ENCODE peak calls at places on chromosomes 2 and 18, in six cellular contexts. W, K, C, Q, R and D are unnamed samples.

GRCh38 chr2:105515581-105516415 is 116.9 kb upstream of the FHL2 start:
- DNase-seq in W (no peak), K (no peak), C (no peak), Q (peak), R (peak), D (peak)

GRCh38 chr2:26457241-26457666 is 20.7 kb downstream of the OTOF start:
- DNase-seq in W (no peak), K (no peak), C (no peak), Q (no peak), R (no peak), D (no peak)

GRCh38 chr2:55048514-55048924 is 1.7 kb downstream of the RTN4 start:
- DNase-seq in W (peak), K (no peak), C (peak), Q (no peak), R (peak), D (peak)

GRCh38 chr2:237588044-237588696 is 2.4 kb downstream of the RAB17 start:
- DNase-seq in W (no peak), K (no peak), C (no peak), Q (no peak), R (no peak), D (no peak)

GRCh38 chr2:71446505-71446904 is 6.9 kb upstream of the DYSF start:
- DNase-seq in W (no peak), K (no peak), C (no peak), Q (no peak), R (no peak), D (no peak)

GRCh38 chr2:138059487-138059886 is 95.2 kb downstream of the HNMT start:
- DNase-seq in W (no peak), K (no peak), C (no peak), Q (no peak), R (no peak), D (no peak)

GRCh38 chr2:149068996-149069888 is 30.7 kb downstream of the LYPD6B start:
- DNase-seq in W (no peak), K (no peak), C (no peak), Q (no peak), R (no peak), D (peak)

GRCh38 chr2:127181851-127182250 is 38.2 kb downstream of the CYP27C1 start:
- DNase-seq in W (no peak), K (no peak), C (no peak), Q (peak), R (no peak), D (no peak)

GRCh38 chr18:1777843-1778242 is 793.5 kb downstream of the METTL4 start:
- DNase-seq in W (no peak), K (no peak), C (no peak), Q (no peak), R (no peak), D (no peak)

GRCh38 chr2:101150306-101151140 is 659 bp downstream of the TBC1D8 start:
- DNase-seq in W (no peak), K (peak), C (peak), Q (peak), R (no peak), D (no peak)

GRCh38 chr18:3060667-3061580 is 48.0 kb upstream of the LPIN2 start:
- DNase-seq in W (no peak), K (peak), C (no peak), Q (no peak), R (no peak), D (no peak)

GRCh38 chr2:46971914-46972313 is 56.3 kb upstream of the MCFD2 start:
- DNase-seq in W (no peak), K (no peak), C (no peak), Q (no peak), R (no peak), D (peak)

GRCh38 chr2:74843371-74844298 is 9.7 kb downstream of the HK2 start:
- DNase-seq in W (no peak), K (no peak), C (no peak), Q (no peak), R (no peak), D (peak)

GRCh38 chr2:36444206-36444605 is 88.6 kb downstream of the CRIM1 start:
- DNase-seq in W (no peak), K (no peak), C (no peak), Q (no peak), R (no peak), D (no peak)

GRCh38 chr2:49371302-49371701 is 217.0 kb upstream of the FSHR start:
- DNase-seq in W (no peak), K (no peak), C (no peak), Q (no peak), R (no peak), D (no peak)

GRCh38 chr2:186554850-186555785 is 34.7 kb upstream of the ITGAV start:
- DNase-seq in W (peak), K (no peak), C (no peak), Q (no peak), R (no peak), D (peak)

GRCh38 chr18:11587846-11588245 is 21.6 kb upstream of the SLC35G4 start:
- DNase-seq in W (no peak), K (no peak), C (no peak), Q (no peak), R (no peak), D (no peak)

GRCh38 chr18:14978962-14979535 is 231.1 kb downstream of the ANKRD30B start:
- DNase-seq in W (no peak), K (no peak), C (no peak), Q (no peak), R (no peak), D (no peak)

GRCh38 chr2:158142568-158143332 is 41.1 kb downstream of the UPP2 start:
- DNase-seq in W (no peak), K (no peak), C (no peak), Q (no peak), R (no peak), D (no peak)

GRCh38 chr2:17915099-17915498 is 36.6 kb downstream of the KCNS3 start:
- DNase-seq in W (no peak), K (no peak), C (no peak), Q (no peak), R (no peak), D (no peak)

GRCh38 chr2:204529795-204530463 is 15.3 kb upstream of the PARD3B start:
- DNase-seq in W (no peak), K (no peak), C (no peak), Q (no peak), R (no peak), D (no peak)

GRCh38 chr2:73984203-73984921 is at the start of gene TET3:
- DNase-seq in W (no peak), K (no peak), C (peak), Q (peak), R (no peak), D (no peak)

GRCh38 chr2:127034056-127034455 is 72.9 kb downstream of the BIN1 start:
- DNase-seq in W (no peak), K (no peak), C (no peak), Q (no peak), R (no peak), D (no peak)

GRCh38 chr2:177143444-177143843 is 69.2 kb upstream of the HNRNPA3 start:
- DNase-seq in W (no peak), K (no peak), C (peak), Q (no peak), R (peak), D (peak)

GRCh38 chr18:59047321-59047991 is 92.2 kb upstream of the SEC11C start:
- DNase-seq in W (no peak), K (no peak), C (no peak), Q (no peak), R (no peak), D (no peak)

GRCh38 chr2:25330937-25331336 is 10.8 kb downstream of the DNMT3A start:
- DNase-seq in W (no peak), K (no peak), C (no peak), Q (no peak), R (no peak), D (no peak)

GRCh38 chr2:132544045-132544630 is 125.9 kb downstream of the LYPD1 start:
- DNase-seq in W (no peak), K (no peak), C (no peak), Q (no peak), R (no peak), D (peak)

GRCh38 chr18:54086046-54086802 is 138.2 kb downstream of the MBD2 start:
- DNase-seq in W (no peak), K (no peak), C (no peak), Q (no peak), R (no peak), D (no peak)

GRCh38 chr2:216635171-216635570 is 2.0 kb downstream of the IGFBP2 start:
- DNase-seq in W (no peak), K (no peak), C (no peak), Q (no peak), R (no peak), D (no peak)

GRCh38 chr18:12049983-12050811 is 43.4 kb upstream of the ANKRD62 start:
- DNase-seq in W (no peak), K (no peak), C (no peak), Q (no peak), R (no peak), D (no peak)

GRCh38 chr2:149365826-149366583 is 35.6 kb downstream of the LYPD6 start:
- DNase-seq in W (no peak), K (no peak), C (peak), Q (peak), R (peak), D (peak)

GRCh38 chr2:70083344-70084156 is 3.7 kb upstream of the PCBP1 start:
- DNase-seq in W (no peak), K (no peak), C (no peak), Q (no peak), R (peak), D (peak)

GRCh38 chr2:143823856-143824255 is 694.6 kb downstream of the ARHGAP15 start:
- DNase-seq in W (no peak), K (no peak), C (peak), Q (no peak), R (no peak), D (no peak)

GRCh38 chr2:215879977-215880940 is 133.1 kb downstream of the MREG start:
- DNase-seq in W (no peak), K (no peak), C (no peak), Q (no peak), R (no peak), D (no peak)

GRCh38 chr18:62091487-62092120 is 95.3 kb downstream of the PIGN start:
- DNase-seq in W (no peak), K (no peak), C (no peak), Q (no peak), R (no peak), D (no peak)

GRCh38 chr2:63661076-63661475 is 72.3 kb downstream of the MDH1 start:
- DNase-seq in W (no peak), K (no peak), C (no peak), Q (no peak), R (peak), D (peak)

GRCh38 chr2:207315131-207315530 is 149.4 kb upstream of the KLF7 start:
- DNase-seq in W (no peak), K (no peak), C (no peak), Q (no peak), R (no peak), D (peak)

GRCh38 chr2:239181601-239182471 is 219.0 kb downstream of the HDAC4 start:
- DNase-seq in W (no peak), K (no peak), C (peak), Q (no peak), R (no peak), D (no peak)